ENCODE peak calls at places on chromosomes 12 and 14, in seven cellular contexts. One of them, this sample, is unnamed.

GRCh38 chr14:39558525-39558924 is 126.3 kb upstream of the FBXO33 start:
- DNase-seq in AG20443: no peak
- DNase-seq in HT-29: no peak
- DNase-seq in endothelial cell: no peak
- DNase-seq in T-helper 1 cell: no peak
- DNase-seq in stimulated activated CD8-positive, alpha-beta memory T cell treated with anti-CD3 and anti-CD28 coated beads, Interleukin-2, amount 100 ng/mL, for 1 hour: no peak
- DNase-seq in EH: no peak
- DNase-seq in this sample: no peak

GRCh38 chr12:52227767-52228166 is 5.3 kb upstream of the KRT7 start:
- DNase-seq in AG20443: no peak
- DNase-seq in HT-29: no peak
- DNase-seq in endothelial cell: no peak
- DNase-seq in T-helper 1 cell: no peak
- DNase-seq in stimulated activated CD8-positive, alpha-beta memory T cell treated with anti-CD3 and anti-CD28 coated beads, Interleukin-2, amount 100 ng/mL, for 1 hour: no peak
- DNase-seq in EH: no peak
- DNase-seq in this sample: no peak

GRCh38 chr12:56998981-56999380 is 7.4 kb downstream of the ZBTB39 start:
- DNase-seq in AG20443: no peak
- DNase-seq in HT-29: no peak
- DNase-seq in endothelial cell: no peak
- DNase-seq in T-helper 1 cell: no peak
- DNase-seq in stimulated activated CD8-positive, alpha-beta memory T cell treated with anti-CD3 and anti-CD28 coated beads, Interleukin-2, amount 100 ng/mL, for 1 hour: no peak
- DNase-seq in EH: no peak
- DNase-seq in this sample: no peak

GRCh38 chr12:108819920-108820699 is 37.3 kb downstream of the SSH1 start:
- DNase-seq in AG20443: no peak
- DNase-seq in HT-29: no peak
- DNase-seq in endothelial cell: no peak
- DNase-seq in T-helper 1 cell: no peak
- DNase-seq in stimulated activated CD8-positive, alpha-beta memory T cell treated with anti-CD3 and anti-CD28 coated beads, Interleukin-2, amount 100 ng/mL, for 1 hour: no peak
- DNase-seq in EH: no peak
- DNase-seq in this sample: no peak

GRCh38 chr12:115941362-115941761 is 336.1 kb downstream of the MED13L start:
- DNase-seq in AG20443: no peak
- DNase-seq in HT-29: no peak
- DNase-seq in endothelial cell: no peak
- DNase-seq in T-helper 1 cell: no peak
- DNase-seq in stimulated activated CD8-positive, alpha-beta memory T cell treated with anti-CD3 and anti-CD28 coated beads, Interleukin-2, amount 100 ng/mL, for 1 hour: no peak
- DNase-seq in EH: no peak
- DNase-seq in this sample: no peak

GRCh38 chr12:2301531-2302461 is 249.0 kb downstream of the CACNA1C start:
- DNase-seq in AG20443: peak; percentile 86
- DNase-seq in HT-29: no peak
- DNase-seq in endothelial cell: no peak
- DNase-seq in T-helper 1 cell: no peak
- DNase-seq in stimulated activated CD8-positive, alpha-beta memory T cell treated with anti-CD3 and anti-CD28 coated beads, Interleukin-2, amount 100 ng/mL, for 1 hour: no peak
- DNase-seq in EH: peak; percentile 97
- DNase-seq in this sample: no peak

GRCh38 chr12:115451785-115452736 is 768.1 kb upstream of the TBX3 start:
- DNase-seq in AG20443: peak; percentile 60
- DNase-seq in HT-29: peak; percentile 44
- DNase-seq in endothelial cell: peak; percentile 42
- DNase-seq in T-helper 1 cell: no peak
- DNase-seq in stimulated activated CD8-positive, alpha-beta memory T cell treated with anti-CD3 and anti-CD28 coated beads, Interleukin-2, amount 100 ng/mL, for 1 hour: no peak
- DNase-seq in EH: peak; percentile 26
- DNase-seq in this sample: no peak

GRCh38 chr14:35146711-35147149 is 24.4 kb downstream of the PRORP start:
- DNase-seq in AG20443: no peak
- DNase-seq in HT-29: no peak
- DNase-seq in endothelial cell: no peak
- DNase-seq in T-helper 1 cell: no peak
- DNase-seq in stimulated activated CD8-positive, alpha-beta memory T cell treated with anti-CD3 and anti-CD28 coated beads, Interleukin-2, amount 100 ng/mL, for 1 hour: no peak
- DNase-seq in EH: no peak
- DNase-seq in this sample: no peak

GRCh38 chr12:57490126-57490525 is 2.3 kb downstream of the MARS1 start:
- DNase-seq in AG20443: no peak
- DNase-seq in HT-29: no peak
- DNase-seq in endothelial cell: no peak
- DNase-seq in T-helper 1 cell: no peak
- DNase-seq in stimulated activated CD8-positive, alpha-beta memory T cell treated with anti-CD3 and anti-CD28 coated beads, Interleukin-2, amount 100 ng/mL, for 1 hour: no peak
- DNase-seq in EH: no peak
- DNase-seq in this sample: no peak